ENCODE peak calls at places on chromosomes 5 and 9, in four cellular contexts. J, F, H and O are unnamed samples.
A peak's percentile ranks its signal among the peaks of the same experiment; 100 is the strongest.

GRCh38 chr5:125112196-125112595 is 365.8 kb upstream of the ZNF608 start:
- DNase-seq in J (no peak), F (no peak), H (peak; percentile 33), O (no peak)

GRCh38 chr5:53381-54174 is 38.4 kb upstream of the PLEKHG4B start:
- DNase-seq in J (no peak), F (peak; percentile 73), H (no peak), O (peak; percentile 79)

GRCh38 chr5:68484307-68485068 is 268.9 kb downstream of the PIK3R1 start:
- DNase-seq in J (no peak), F (no peak), H (peak; percentile 65), O (no peak)

GRCh38 chr5:78006449-78006848 is 230.3 kb upstream of the TBCA start:
- DNase-seq in J (no peak), F (no peak), H (no peak), O (no peak)

GRCh38 chr5:67730917-67731474 is 484.6 kb upstream of the PIK3R1 start:
- DNase-seq in J (no peak), F (no peak), H (no peak), O (no peak)

GRCh38 chr9:34759432-34760134 is 49.6 kb upstream of the CCL21 start:
- DNase-seq in J (no peak), F (no peak), H (no peak), O (no peak)

GRCh38 chr5:166596043-166596442 is 1695.4 kb upstream of the WWC1 start:
- DNase-seq in J (no peak), F (no peak), H (no peak), O (no peak)

GRCh38 chr5:6483880-6484382 is 35.3 kb downstream of the UBE2QL1 start:
- DNase-seq in J (no peak), F (peak; percentile 24), H (no peak), O (no peak)

GRCh38 chr9:84893360-84894128 is 224.0 kb downstream of the NTRK2 start:
- DNase-seq in J (no peak), F (no peak), H (no peak), O (no peak)

GRCh38 chr9:82934949-82935348 is 128.0 kb downstream of the RASEF start:
- DNase-seq in J (no peak), F (no peak), H (peak; percentile 22), O (no peak)

GRCh38 chr9:97038551-97038908 is 412 bp downstream of the CTSV start:
- DNase-seq in J (no peak), F (no peak), H (no peak), O (no peak)

GRCh38 chr5:144187699-144188294 is 17.1 kb downstream of the KCTD16 start:
- DNase-seq in J (peak; percentile 44), F (peak; percentile 65), H (peak; percentile 96), O (peak; percentile 54)

GRCh38 chr5:176545737-176546509 is 3.2 kb upstream of the CDHR2 start:
- DNase-seq in J (no peak), F (peak; percentile 64), H (no peak), O (no peak)

GRCh38 chr5:109125755-109126429 is 283.9 kb downstream of the PJA2 start:
- DNase-seq in J (no peak), F (no peak), H (no peak), O (no peak)

GRCh38 chr5:109823597-109823996 is 133.9 kb downstream of the MAN2A1 start:
- DNase-seq in J (no peak), F (no peak), H (peak; percentile 43), O (no peak)

GRCh38 chr5:119367502-119368237 is 11.9 kb downstream of the TNFAIP8 start:
- DNase-seq in J (no peak), F (no peak), H (peak; percentile 58), O (no peak)

GRCh38 chr5:7209583-7210139 is 186.3 kb upstream of the ADCY2 start:
- DNase-seq in J (peak; percentile 71), F (no peak), H (no peak), O (no peak)

GRCh38 chr5:142024771-142025304 is 12.0 kb upstream of the GNPDA1 start:
- DNase-seq in J (peak; percentile 86), F (peak; percentile 82), H (peak; percentile 77), O (peak; percentile 75)

GRCh38 chr9:113397077-113397696 is 3.9 kb downstream of the ALAD start:
- DNase-seq in J (no peak), F (no peak), H (no peak), O (no peak)

GRCh38 chr9:113403651-113404050 is 2.6 kb upstream of the ALAD start:
- DNase-seq in J (no peak), F (no peak), H (no peak), O (no peak)

GRCh38 chr9:113398796-113399195 is 2.3 kb downstream of the ALAD start:
- DNase-seq in J (no peak), F (no peak), H (no peak), O (no peak)

GRCh38 chr9:113401027-113401792 is at the start of gene ALAD:
- DNase-seq in J (peak; percentile 98), F (peak; percentile 100), H (peak; percentile 95), O (peak; percentile 99)

GRCh38 chr9:113399646-113400200 is 1.4 kb downstream of the ALAD start:
- DNase-seq in J (no peak), F (no peak), H (no peak), O (peak; percentile 19)
- H3K4me3 ChIP-seq in J (no peak overlapping the region), F (peak overlapping the region; percentile 87), H (no peak overlapping the region), O (peak overlapping the region; percentile 73)

GRCh38 chr9:80964374-80964773 is 725.0 kb downstream of the TLE1 start:
- DNase-seq in J (no peak), F (no peak), H (no peak), O (no peak)
- H3K4me3 ChIP-seq in J (no peak overlapping the region), F (no peak overlapping the region), H (no peak overlapping the region), O (no peak overlapping the region)

GRCh38 chr9:101371813-101372212 is 13.0 kb downstream of the BAAT start:
- DNase-seq in J (no peak), F (no peak), H (no peak), O (no peak)

GRCh38 chr9:101369286-101369685 is 15.5 kb downstream of the BAAT start:
- DNase-seq in J (no peak), F (no peak), H (peak; percentile 30), O (no peak)

GRCh38 chr9:101372327-101373118 is 12.3 kb downstream of the BAAT start:
- DNase-seq in J (no peak), F (no peak), H (no peak), O (no peak)

GRCh38 chr9:101367323-101367722 is 17.5 kb downstream of the BAAT start:
- DNase-seq in J (no peak), F (no peak), H (no peak), O (no peak)

GRCh38 chr9:101369884-101370531 is 14.8 kb downstream of the BAAT start:
- DNase-seq in J (no peak), F (no peak), H (no peak), O (no peak)
- H3K4me3 ChIP-seq in J (no peak overlapping the region), F (no peak overlapping the region), H (no peak overlapping the region), O (no peak overlapping the region)

DNA sequence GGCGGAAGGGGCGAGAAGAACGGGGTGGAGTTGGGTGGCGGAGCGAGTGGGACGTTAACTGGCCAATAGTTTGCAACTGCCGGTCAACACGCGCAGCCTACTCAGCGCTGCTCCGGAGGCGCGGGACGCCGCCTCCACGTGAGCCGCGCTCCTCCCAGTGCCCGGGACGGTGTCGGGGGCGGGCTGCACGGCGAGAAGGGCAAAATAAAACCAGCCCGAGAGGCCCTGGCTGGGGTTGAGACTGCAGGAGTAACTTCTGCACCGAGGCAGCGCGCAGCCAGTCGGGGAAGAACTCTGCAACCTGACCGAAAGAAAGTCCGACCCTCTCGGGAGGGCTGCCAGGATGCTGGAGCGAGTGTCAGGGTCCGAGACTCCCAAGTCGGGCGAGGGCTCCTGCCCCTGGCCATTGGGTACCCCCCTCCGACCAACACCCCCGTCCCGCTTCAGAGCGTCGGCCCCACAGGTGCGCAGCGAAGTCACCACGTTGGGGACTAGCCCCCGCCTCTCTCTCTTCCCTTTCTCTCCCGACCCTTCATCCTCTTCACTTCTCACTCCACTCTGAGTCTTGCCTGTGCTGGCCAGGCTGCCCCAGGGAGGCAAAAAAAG is 25.1 kb upstream of the ELAVL2 start:
- DNase-seq in J (no peak), F (no peak), H (peak; percentile 1), O (no peak)
- H3K4me3 ChIP-seq in J (peak overlapping the region; percentile 54), F (peak overlapping the region; percentile 23), H (no peak overlapping the region), O (peak overlapping the region; percentile 12)

DNA sequence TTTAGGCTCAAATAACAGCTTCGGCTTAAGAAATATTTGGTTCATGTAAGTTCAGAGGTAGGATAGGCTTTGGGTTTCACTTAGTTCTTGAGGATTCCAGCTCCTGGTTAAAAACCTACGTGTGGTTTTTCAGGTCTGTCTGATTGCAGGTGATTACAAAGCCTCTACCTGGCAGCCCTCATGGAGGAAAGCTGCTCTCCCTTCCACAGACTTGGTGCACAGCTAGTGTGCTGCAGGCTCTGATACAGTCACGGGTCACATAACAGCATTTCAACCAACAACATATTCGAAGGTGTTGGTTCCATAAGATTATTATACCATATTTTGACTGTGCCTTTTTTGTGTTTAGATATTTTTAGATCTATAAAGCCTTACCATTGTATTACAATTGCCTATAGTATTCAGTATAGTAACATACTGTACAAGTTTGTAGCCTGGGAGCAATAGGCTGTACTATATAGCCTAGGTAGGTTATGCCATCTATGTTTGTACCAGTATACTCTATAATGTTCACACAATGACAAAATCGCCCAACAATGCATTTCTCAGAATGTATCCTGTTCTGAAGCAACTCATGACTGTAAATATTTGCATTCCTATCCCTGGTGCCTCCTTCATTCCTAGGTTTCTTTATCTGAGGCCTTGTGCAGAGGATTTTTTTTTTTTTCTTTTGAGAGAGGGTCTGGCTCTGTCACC is 8.0 kb upstream of the DCP2 start:
- DNase-seq in J (no peak), F (no peak), H (no peak), O (no peak)
- H3K4me3 ChIP-seq in J (no peak overlapping the region), F (no peak overlapping the region), H (no peak overlapping the region), O (no peak overlapping the region)

DNA sequence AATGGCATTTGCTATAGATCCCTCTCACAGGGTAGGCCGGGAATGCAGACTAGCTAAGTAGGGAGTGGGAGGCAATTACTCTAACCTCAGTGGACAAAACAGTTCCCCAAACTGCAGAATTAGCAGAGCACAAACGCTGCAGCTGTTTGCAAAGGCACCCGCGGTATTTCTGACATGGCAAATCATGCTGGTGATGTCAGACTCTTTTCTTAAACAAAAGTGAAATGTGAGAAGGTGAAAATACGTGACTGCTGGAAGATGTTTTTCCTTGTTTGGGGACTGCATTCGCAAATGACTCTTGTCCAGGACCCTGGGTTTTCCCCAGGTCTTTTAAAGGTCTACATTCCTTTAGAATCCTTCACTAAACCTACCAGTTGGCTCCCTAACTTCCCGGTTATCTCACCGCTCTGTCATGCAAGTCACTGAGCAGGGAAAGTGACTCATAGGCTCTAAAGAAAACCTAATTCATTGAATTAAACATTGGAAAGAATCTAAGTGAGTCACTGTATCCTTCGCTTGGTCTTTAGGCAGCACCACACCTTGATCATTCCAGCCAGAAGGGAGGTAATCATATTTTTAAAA is 91.5 kb upstream of the DNAH5 start:
- DNase-seq in J (no peak), F (no peak), H (peak; percentile 98), O (no peak)
- H3K4me3 ChIP-seq in J (peak overlapping the region; percentile 42), F (peak overlapping the region; percentile 2), H (peak overlapping the region; percentile 12), O (no peak overlapping the region)